ENCODE peak calls at places on chromosomes 4 and X, in five cellular contexts. One of them, this sample, is unnamed.

GRCh38 chr4:173272987-173273386 is 61.2 kb downstream of the HMGB2 start:
- DNase-seq in SK-N-MC: no peak
- DNase-seq in activated naive CD8-positive, alpha-beta T cell treated with anti-CD3 and anti-CD28 coated beads, Interleukin-2, amount 50 U/mL, for 24 hours: no peak
- DNase-seq in right cardiac atrium: no peak
- DNase-seq in NCI-H146: no peak
- DNase-seq in this sample: no peak

GRCh38 chr4:152094851-152095700 is 334.3 kb upstream of the GATB start:
- DNase-seq in SK-N-MC: no peak
- DNase-seq in activated naive CD8-positive, alpha-beta T cell treated with anti-CD3 and anti-CD28 coated beads, Interleukin-2, amount 50 U/mL, for 24 hours: no peak
- DNase-seq in right cardiac atrium: no peak
- DNase-seq in NCI-H146: peak; percentile 82
- DNase-seq in this sample: no peak

GRCh38 chr4:76896731-76897521 is 1.0 kb downstream of the SOWAHB start:
- DNase-seq in SK-N-MC: no peak
- DNase-seq in activated naive CD8-positive, alpha-beta T cell treated with anti-CD3 and anti-CD28 coated beads, Interleukin-2, amount 50 U/mL, for 24 hours: peak; percentile 14
- DNase-seq in right cardiac atrium: peak; percentile 62
- DNase-seq in NCI-H146: peak; percentile 84
- DNase-seq in this sample: peak; percentile 11

GRCh38 chr4:56909083-56909981 is 1.6 kb downstream of the REST start:
- DNase-seq in SK-N-MC: no peak
- DNase-seq in activated naive CD8-positive, alpha-beta T cell treated with anti-CD3 and anti-CD28 coated beads, Interleukin-2, amount 50 U/mL, for 24 hours: peak; percentile 60
- DNase-seq in right cardiac atrium: peak; percentile 81
- DNase-seq in NCI-H146: peak; percentile 10
- DNase-seq in this sample: peak; percentile 22

GRCh38 chr4:6621556-6621927 is 18.9 kb upstream of the MRFAP1 start:
- DNase-seq in SK-N-MC: no peak
- DNase-seq in activated naive CD8-positive, alpha-beta T cell treated with anti-CD3 and anti-CD28 coated beads, Interleukin-2, amount 50 U/mL, for 24 hours: no peak
- DNase-seq in right cardiac atrium: no peak
- DNase-seq in NCI-H146: no peak
- DNase-seq in this sample: no peak

GRCh38 chr4:152243890-152244595 is 291.8 kb downstream of the FBXW7 start:
- DNase-seq in SK-N-MC: no peak
- DNase-seq in activated naive CD8-positive, alpha-beta T cell treated with anti-CD3 and anti-CD28 coated beads, Interleukin-2, amount 50 U/mL, for 24 hours: no peak
- DNase-seq in right cardiac atrium: peak; percentile 71
- DNase-seq in NCI-H146: no peak
- DNase-seq in this sample: no peak

GRCh38 chrX:103823591-103823990 is 8.5 kb downstream of the RAB9B start:
- DNase-seq in SK-N-MC: no peak
- DNase-seq in activated naive CD8-positive, alpha-beta T cell treated with anti-CD3 and anti-CD28 coated beads, Interleukin-2, amount 50 U/mL, for 24 hours: no peak
- DNase-seq in right cardiac atrium: no peak
- DNase-seq in NCI-H146: no peak
- DNase-seq in this sample: no peak

GRCh38 chr4:19005211-19005610 is 983.7 kb upstream of the LCORL start:
- DNase-seq in SK-N-MC: no peak
- DNase-seq in activated naive CD8-positive, alpha-beta T cell treated with anti-CD3 and anti-CD28 coated beads, Interleukin-2, amount 50 U/mL, for 24 hours: no peak
- DNase-seq in right cardiac atrium: no peak
- DNase-seq in NCI-H146: no peak
- DNase-seq in this sample: no peak

GRCh38 chrX:14398725-14399124 is 130.6 kb upstream of the GLRA2 start:
- DNase-seq in SK-N-MC: no peak
- DNase-seq in activated naive CD8-positive, alpha-beta T cell treated with anti-CD3 and anti-CD28 coated beads, Interleukin-2, amount 50 U/mL, for 24 hours: no peak
- DNase-seq in right cardiac atrium: no peak
- DNase-seq in NCI-H146: peak; percentile 19
- DNase-seq in this sample: no peak

This sample was measured in T-helper 2 cell.